ENCODE peak calls at places on chromosomes 13 and 19, in four cellular contexts. C, I, S and G are unnamed samples.

GRCh38 chr13:26200811-26201210 is 21.3 kb downstream of the RNF6 start:
- DNase-seq in I (no peak), C (no peak), S (no peak), G (no peak)

GRCh38 chr19:10420444-10421239 is at the start of gene PDE4A:
- DNase-seq in C (no peak), I (peak), S (no peak), G (no peak)

GRCh38 chr19:50272263-50272897 is 56.8 kb downstream of the KCNC3 start:
- DNase-seq in S (no peak), I (no peak), C (no peak), G (no peak)

GRCh38 chr13:37349916-37350315 is 244.5 kb upstream of the CSNK1A1L start:
- DNase-seq in I (no peak), C (no peak), S (no peak), G (no peak)

GRCh38 chr19:34603003-34603402 is 74.0 kb downstream of the SCGB2B2 start:
- DNase-seq in I (no peak), S (no peak), C (no peak), G (no peak)

GRCh38 chr13:26300140-26300539 is 46.2 kb downstream of the CDK8 start:
- DNase-seq in S (no peak), I (no peak), C (no peak), G (no peak)

GRCh38 chr19:47561440-47562045 is 11.4 kb downstream of the ZNF541 start:
- DNase-seq in S (no peak), I (no peak), C (no peak), G (no peak)

GRCh38 chr19:39830406-39830805 is 3.6 kb downstream of the DYRK1B start:
- DNase-seq in I (no peak), C (no peak), S (no peak), G (no peak)

GRCh38 chr19:57239982-57240310 is 486 bp upstream of the ZNF805 start:
- DNase-seq in C (no peak), S (no peak), I (no peak), G (no peak)

GRCh38 chr19:22623841-22624221 is 10.3 kb upstream of the ZNF492 start:
- DNase-seq in S (no peak), I (no peak), C (no peak), G (no peak)

GRCh38 chr13:98576215-98576945 is 527 bp downstream of the STK24 start:
- DNase-seq in C (no peak), I (peak), S (no peak), G (no peak)
- TF ChIP-seq TARDBP in C (no peak), I (no peak), S (no peak), G (no peak)

GRCh38 chr13:65843314-65843731 is 1386.8 kb downstream of the PCDH9 start:
- DNase-seq in S (no peak), C (no peak), I (no peak), G (no peak)
- TF ChIP-seq FOXK2 in S (no peak), C (no peak), I (no peak), G (no peak)

DNA sequence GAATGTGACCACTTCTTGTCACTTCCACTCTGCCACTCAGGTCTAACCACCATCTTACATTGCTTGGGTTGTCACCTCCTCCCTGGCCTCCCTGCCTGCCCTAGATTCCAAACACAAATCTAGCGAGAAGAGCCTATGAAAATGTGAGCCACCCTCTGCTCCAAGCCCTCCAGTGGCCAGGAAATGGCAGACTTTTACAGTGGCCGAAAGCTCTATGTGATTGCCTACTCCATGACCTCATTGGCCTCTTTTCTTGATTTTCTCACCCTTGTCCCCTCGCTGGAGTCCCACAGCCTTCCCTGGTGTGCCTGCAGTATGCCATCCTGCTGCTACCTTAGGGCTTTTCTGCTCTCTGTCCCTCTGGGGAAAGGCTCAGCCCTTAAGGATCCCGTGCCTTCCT is 84.2 kb downstream of the LRCH1 start:
- DNase-seq in S (no peak), C (no peak), I (no peak), G (no peak)
- TF ChIP-seq BHLHE40 in S (no peak), C (no peak), I (no peak), G (no peak)

DNA sequence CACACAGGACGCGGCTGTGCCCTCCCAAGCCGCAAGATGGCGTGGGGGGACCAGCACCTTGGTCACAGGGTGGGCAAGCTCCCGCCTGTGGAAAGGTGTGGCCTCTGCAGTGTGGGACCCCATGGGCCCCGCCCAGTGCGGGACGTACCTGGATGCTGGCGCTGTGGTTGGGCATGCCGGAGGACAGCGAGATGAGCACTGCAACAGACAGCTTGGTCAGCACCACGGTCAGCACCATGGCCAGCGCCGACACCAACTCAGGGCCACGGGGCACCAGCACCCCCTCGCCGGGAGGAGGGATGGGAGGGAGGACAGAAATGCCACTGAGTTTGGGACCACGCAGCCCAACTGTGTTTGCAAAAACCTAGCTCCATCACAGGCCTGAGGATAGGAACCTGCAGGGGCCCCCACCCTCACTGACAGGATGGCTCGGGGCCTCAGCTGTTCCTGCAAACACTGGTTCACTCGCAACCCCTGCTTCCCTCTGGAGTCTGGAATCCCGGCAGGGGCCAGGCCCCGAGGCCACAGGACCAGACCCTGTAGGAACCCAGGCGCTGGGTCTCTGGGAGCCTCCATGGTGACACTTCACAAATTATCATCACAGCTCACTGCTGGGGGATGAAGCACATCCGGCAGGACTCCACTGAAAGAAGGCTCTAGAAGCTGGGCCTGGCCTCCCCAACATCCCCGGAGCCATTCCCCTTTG is 27.1 kb downstream of the IZUMO4 start:
- DNase-seq in S (no peak), C (no peak), I (peak), G (no peak)
- TF ChIP-seq TARDBP in S (no peak), C (no peak), I (no peak), G (no peak)

GRCh38 chr19:16919496-16919895 is 30.7 kb downstream of the F2RL3 start:
- DNase-seq in C (no peak), S (no peak), I (no peak), G (no peak)

GRCh38 chr19:16921766-16922591 is 33.2 kb downstream of the F2RL3 start:
- DNase-seq in S (no peak), C (no peak), I (peak), G (no peak)

GRCh38 chr19:16922949-16923348 is 34.1 kb downstream of the F2RL3 start:
- DNase-seq in S (no peak), I (no peak), C (no peak), G (no peak)

GRCh38 chr19:16922592-16922934 is 33.8 kb downstream of the F2RL3 start:
- DNase-seq in I (no peak), S (no peak), C (no peak), G (no peak)

DNA sequence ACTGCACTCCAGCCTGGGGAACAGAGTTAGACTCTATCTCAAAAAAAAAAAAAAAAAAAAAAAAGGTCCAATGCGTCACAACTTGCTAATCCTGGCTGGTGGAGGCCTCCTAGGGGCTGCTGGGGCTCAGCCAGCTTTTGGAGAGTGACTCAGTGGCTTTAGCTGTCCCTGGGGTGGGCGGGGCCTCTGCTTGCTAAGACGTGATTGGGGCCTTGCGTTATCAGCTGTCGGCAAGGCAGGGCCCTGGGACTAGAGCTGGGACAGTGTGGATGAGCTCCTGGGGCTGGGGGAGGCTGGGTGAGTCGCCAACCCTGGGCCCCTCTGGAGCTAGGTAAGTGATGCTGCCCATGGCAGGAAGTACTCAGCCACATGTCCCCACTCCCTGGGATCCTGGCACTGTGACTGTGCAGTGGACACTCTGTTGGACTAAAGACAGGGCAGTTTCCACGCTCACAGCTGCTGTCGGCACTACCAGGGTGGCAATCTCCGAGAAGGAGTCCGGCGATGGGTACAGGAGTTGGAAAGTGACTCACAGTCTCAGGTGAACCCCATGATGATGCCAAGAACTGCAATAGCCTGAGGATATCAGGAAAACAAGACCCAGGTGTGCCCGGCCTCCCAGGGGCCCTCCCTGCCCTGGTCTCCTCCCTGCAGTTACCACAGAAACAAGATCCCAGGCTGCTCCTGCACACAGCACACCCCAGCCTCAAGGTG is 32.2 kb downstream of the F2RL3 start:
- DNase-seq in I (peak), C (no peak), S (no peak), G (no peak)
- TF ChIP-seq FOXK2 in I (no peak), C (no peak), S (no peak), G (no peak)